ENCODE peak calls at places on chromosome 1, in seven cellular contexts. U, B, T, K, X, A and Q are unnamed samples.

GRCh38 chr1:85463666-85464496 is 1.1 kb downstream of the DDAH1 start:
- DNase-seq in U (no peak), B (no peak), T (no peak), K (no peak), X (peak; percentile 18), A (no peak), Q (no peak)

GRCh38 chr1:180643693-180644092 is 11.9 kb downstream of the XPR1 start:
- DNase-seq in U (no peak), B (no peak), T (no peak), K (no peak), X (peak; percentile 52), A (no peak), Q (no peak)

GRCh38 chr1:61444277-61444676 is 280.7 kb downstream of the TM2D1 start:
- DNase-seq in U (no peak), B (no peak), T (no peak), K (no peak), X (no peak), A (no peak), Q (no peak)

GRCh38 chr1:161421456-161421855 is 53.8 kb upstream of the CFAP126 start:
- DNase-seq in U (no peak), B (no peak), T (peak; percentile 88), K (no peak), X (no peak), A (no peak), Q (peak; percentile 43)

GRCh38 chr1:234546387-234546704 is 63.6 kb downstream of the IRF2BP2 start:
- DNase-seq in U (no peak), B (no peak), T (no peak), K (no peak), X (no peak), A (no peak), Q (no peak)

GRCh38 chr1:201536542-201536941 is 2.4 kb upstream of the NAV1 start:
- DNase-seq in U (no peak), B (peak; percentile 79), T (no peak), K (no peak), X (no peak), A (no peak), Q (peak; percentile 34)

GRCh38 chr1:77556045-77556444 is 126.4 kb downstream of the ZZZ3 start:
- DNase-seq in U (no peak), B (no peak), T (no peak), K (no peak), X (no peak), A (no peak), Q (no peak)

GRCh38 chr1:204650911-204651570 is 34.5 kb downstream of the LRRN2 start:
- DNase-seq in U (no peak), B (no peak), T (no peak), K (no peak), X (no peak), A (no peak), Q (no peak)

GRCh38 chr1:4084896-4085295 is 184.8 kb upstream of the C1orf174 start:
- DNase-seq in U (no peak), B (no peak), T (no peak), K (no peak), X (no peak), A (no peak), Q (no peak)

GRCh38 chr1:151370211-151370911 is 2.1 kb downstream of the SELENBP1 start:
- DNase-seq in U (no peak), B (no peak), T (no peak), K (peak; percentile 63), X (no peak), A (no peak), Q (no peak)

GRCh38 chr1:151373196-151373595 is 691 bp upstream of the SELENBP1 start:
- DNase-seq in U (no peak), B (no peak), T (no peak), K (no peak), X (no peak), A (no peak), Q (no peak)

GRCh38 chr1:151372411-151372934 is at the start of gene SELENBP1:
- DNase-seq in U (no peak), B (peak; percentile 70), T (no peak), K (peak; percentile 91), X (peak; percentile 98), A (peak; percentile 76), Q (no peak)

GRCh38 chr1:151371340-151371739 is 1.2 kb downstream of the SELENBP1 start:
- DNase-seq in U (no peak), B (peak; percentile 49), T (no peak), K (peak; percentile 68), X (peak; percentile 87), A (no peak), Q (no peak)

DNA sequence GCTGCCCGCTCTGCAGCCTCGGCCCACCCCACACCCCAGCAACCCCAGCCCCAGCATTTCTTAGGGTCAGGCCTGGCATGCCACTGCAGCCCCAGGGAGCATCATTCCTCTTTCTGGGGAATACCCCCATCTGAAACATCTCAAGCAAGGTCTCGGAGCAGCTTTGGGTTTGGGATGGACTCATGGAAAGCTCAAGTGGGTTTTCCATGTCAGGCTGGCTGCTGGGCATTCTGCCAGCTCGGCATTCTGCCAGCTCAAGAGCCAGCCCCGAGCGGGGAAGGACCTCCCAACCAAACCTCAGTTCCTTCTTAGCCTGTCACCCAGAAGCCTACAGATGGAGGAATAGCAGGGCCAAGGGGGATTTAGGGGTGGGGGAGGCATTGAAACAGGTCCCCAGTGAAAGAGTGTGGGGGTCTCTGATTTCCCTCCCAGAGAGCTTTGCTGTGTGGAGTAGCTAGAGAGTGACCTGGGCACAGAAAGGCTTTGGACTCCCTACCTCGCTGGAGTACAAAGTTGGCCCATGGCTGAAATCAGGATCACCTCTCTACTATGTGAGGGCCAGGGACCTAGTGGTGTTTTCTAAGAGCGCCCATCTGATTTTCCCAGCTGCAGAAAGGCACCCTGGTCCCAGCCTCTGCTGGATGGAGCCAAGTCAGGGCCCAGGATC is 628 bp downstream of the SELENBP1 start:
- DNase-seq in U (no peak), B (no peak), T (no peak), K (peak; percentile 78), X (peak; percentile 63), A (peak; percentile 37), Q (no peak)
- H3K4me3 ChIP-seq in U (no peak overlapping the region), B (no peak overlapping the region), T (no peak overlapping the region), K (peak overlapping the region; percentile 25), X (no peak overlapping the region), A (peak overlapping the region; percentile 38), Q (no peak overlapping the region)

DNA sequence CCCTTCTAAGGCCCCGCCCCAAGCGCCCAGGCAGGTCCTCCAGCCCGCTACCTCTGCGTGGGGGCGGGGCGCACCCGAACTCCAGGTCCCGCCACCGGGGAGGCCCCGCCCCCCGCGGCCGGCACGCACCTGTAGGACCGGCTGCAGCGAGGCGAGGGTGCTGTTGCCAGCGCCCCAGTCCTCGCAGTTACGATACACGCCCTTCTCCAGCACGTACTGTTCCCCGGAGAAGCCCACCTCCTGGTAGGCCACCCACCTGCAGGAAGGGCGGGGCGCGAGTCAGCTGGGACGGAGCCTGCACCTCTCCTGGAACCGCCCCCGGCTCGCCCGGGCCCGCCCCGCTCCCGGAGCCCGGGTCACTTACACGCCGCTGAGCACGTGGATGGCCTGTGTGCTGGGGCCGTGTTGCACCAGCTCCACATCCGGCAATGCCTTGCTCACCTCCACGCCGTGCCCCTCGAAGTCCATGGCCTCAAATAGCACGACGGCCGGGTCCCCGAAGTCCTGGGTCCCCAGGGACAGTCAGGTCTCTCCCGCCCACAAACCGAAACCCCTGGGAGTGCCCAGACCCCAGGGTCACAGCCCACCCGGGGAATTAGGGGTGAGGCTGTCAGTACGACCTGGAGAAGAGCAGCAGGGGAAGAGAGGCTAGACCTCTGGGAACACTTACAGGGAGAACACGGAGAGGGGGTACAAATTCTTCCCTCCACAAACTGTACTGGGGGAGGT is 17.3 kb downstream of the CRYBG2 start:
- DNase-seq in U (peak; percentile 77), B (peak; percentile 78), T (peak; percentile 83), K (peak; percentile 51), X (peak; percentile 93), A (peak; percentile 76), Q (peak; percentile 91)
- H3K4me3 ChIP-seq in U (peak overlapping the region; percentile 33), B (no peak overlapping the region), T (peak overlapping the region; percentile 69), K (peak overlapping the region; percentile 31), X (peak overlapping the region; percentile 10), A (peak overlapping the region; percentile 31), Q (peak overlapping the region; percentile 74)

GRCh38 chr1:111214884-111215283 is 12.6 kb upstream of the CHI3L2 start:
- DNase-seq in U (peak; percentile 92), B (no peak), T (peak; percentile 44), K (no peak), X (no peak), A (no peak), Q (peak; percentile 81)
- H3K4me3 ChIP-seq in U (peak overlapping the region; percentile 65), B (no peak overlapping the region), T (peak overlapping the region; percentile 45), K (no peak overlapping the region), X (no peak overlapping the region), A (no peak overlapping the region), Q (peak overlapping the region; percentile 37)

GRCh38 chr1:92951141-92951582 is 10.1 kb downstream of the DIPK1A start:
- DNase-seq in U (peak; percentile 85), B (peak; percentile 44), T (peak; percentile 94), K (no peak), X (peak; percentile 18), A (no peak), Q (peak; percentile 53)
- H3K4me3 ChIP-seq in U (no peak overlapping the region), B (no peak overlapping the region), T (peak overlapping the region; percentile 55), K (no peak overlapping the region), X (no peak overlapping the region), A (no peak overlapping the region), Q (no peak overlapping the region)

DNA sequence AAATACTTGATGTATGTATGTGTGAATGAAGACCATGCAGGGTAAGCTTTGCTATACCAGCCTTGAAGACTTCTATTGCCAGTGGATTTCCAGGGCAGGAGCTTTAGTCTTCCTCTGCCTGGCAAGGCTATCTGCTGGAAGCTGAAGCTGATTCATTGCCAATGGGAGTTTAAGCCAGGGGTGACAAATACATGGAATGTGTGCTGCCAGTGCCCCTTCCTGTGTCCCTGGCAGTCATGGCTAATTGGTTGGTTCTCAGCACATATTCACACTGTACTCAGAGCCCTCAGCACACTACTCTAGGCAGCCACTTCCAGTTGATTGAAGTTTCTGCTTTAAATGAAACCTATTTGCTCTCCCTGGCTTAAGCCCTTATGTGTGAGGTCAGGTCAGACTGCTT is 1.5 kb downstream of the ZSCAN20 start:
- DNase-seq in U (no peak), B (no peak), T (no peak), K (no peak), X (peak; percentile 27), A (no peak), Q (no peak)
- H3K4me3 ChIP-seq in U (no peak overlapping the region), B (no peak overlapping the region), T (no peak overlapping the region), K (no peak overlapping the region), X (no peak overlapping the region), A (no peak overlapping the region), Q (peak overlapping the region; percentile 78)

GRCh38 chr1:26375081-26375480 is 2.5 kb upstream of the ZNF683 start:
- DNase-seq in U (no peak), B (no peak), T (no peak), K (no peak), X (no peak), A (no peak), Q (no peak)
- H3K4me3 ChIP-seq in U (no peak overlapping the region), B (no peak overlapping the region), T (no peak overlapping the region), K (no peak overlapping the region), X (no peak overlapping the region), A (no peak overlapping the region), Q (no peak overlapping the region)

DNA sequence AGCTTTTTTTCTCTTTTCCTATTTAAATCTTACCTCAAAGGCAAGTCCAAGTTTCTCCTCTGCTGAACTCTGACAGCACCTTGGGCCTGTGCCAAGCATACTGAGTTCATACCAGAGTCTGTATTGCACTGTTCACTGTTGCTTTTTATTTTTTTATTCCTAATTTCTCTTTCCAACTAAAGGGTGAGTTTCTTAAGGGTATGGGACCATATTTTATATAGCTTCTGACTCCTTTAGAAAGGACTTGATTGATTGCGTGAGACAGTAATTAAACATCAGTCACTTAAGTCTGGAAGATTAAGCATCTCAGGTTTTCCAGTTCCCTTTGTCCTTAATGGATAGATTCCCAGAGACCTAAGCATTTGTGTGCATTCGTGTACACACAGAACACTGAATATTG is 69.9 kb downstream of the CACHD1 start:
- DNase-seq in U (no peak), B (peak; percentile 48), T (no peak), K (peak; percentile 85), X (peak; percentile 87), A (peak; percentile 74), Q (no peak)
- H3K4me3 ChIP-seq in U (no peak overlapping the region), B (no peak overlapping the region), T (no peak overlapping the region), K (peak overlapping the region; percentile 0), X (no peak overlapping the region), A (no peak overlapping the region), Q (no peak overlapping the region)

GRCh38 chr1:245215071-245215470 is 60.3 kb downstream of the KIF26B start:
- DNase-seq in U (no peak), B (no peak), T (no peak), K (no peak), X (no peak), A (no peak), Q (no peak)
- H3K4me3 ChIP-seq in U (no peak overlapping the region), B (no peak overlapping the region), T (no peak overlapping the region), K (no peak overlapping the region), X (no peak overlapping the region), A (no peak overlapping the region), Q (no peak overlapping the region)